ENCODE peak calls at places on chromosomes 6 and 20, in ten cellular contexts. I is right lobe of liver; D is brain microvascular endothelial cell; E is tibial artery; B is RWPE2; L is cardiac muscle cell; V is dorsolateral prefrontal cortex; T is heart left ventricle; A is naive thymus-derived CD4-positive, alpha-beta T cell; Z is PC-3. N is an unnamed sample. For H3K27me3, the result is how much of the 10 kb centered on the place peaks cover.

GRCh38 chr20:64101731-64102621 is 5.4 kb downstream of the NPBWR2 start:
- DNase-seq in I (peak), D (no peak), E (no peak), B (peak), L (no peak), V (peak), T (peak), A (peak), Z (peak), N (peak)

GRCh38 chr6:160398674-160399271 is 50.6 kb downstream of the SLC22A3 start:
- DNase-seq in I (no peak), D (peak), E (no peak), B (no peak), L (peak), V (no peak), T (no peak), A (no peak), Z (peak), N (no peak)

GRCh38 chr20:41275181-41275793 is 42.2 kb downstream of the ZHX3 start:
- DNase-seq in I (no peak), D (peak), E (no peak), B (no peak), L (no peak), V (no peak), T (no peak), A (no peak), Z (peak), N (no peak)

GRCh38 chr6:151665329-151665728 is 142.2 kb upstream of the ESR1 start:
- DNase-seq in I (no peak), D (no peak), E (no peak), B (no peak), L (no peak), V (no peak), T (no peak), A (no peak), Z (no peak), N (no peak)

GRCh38 chr6:46948699-46949098 is 27.0 kb upstream of the ADGRF5 start:
- DNase-seq in I (no peak), D (peak), E (no peak), B (no peak), L (peak), V (no peak), T (no peak), A (no peak), Z (no peak), N (no peak)

GRCh38 chr6:46509063-46509462 is 17.8 kb upstream of the RCAN2 start:
- DNase-seq in I (peak), D (no peak), E (no peak), B (no peak), L (no peak), V (no peak), T (no peak), A (no peak), Z (no peak), N (no peak)

GRCh38 chr20:13286600-13286999 is 65.5 kb downstream of the ISM1 start:
- DNase-seq in I (no peak), D (no peak), E (no peak), B (peak), L (no peak), V (no peak), T (no peak), A (no peak), Z (peak), N (no peak)

GRCh38 chr6:101722991-101723579 is 329.6 kb downstream of the GRIK2 start:
- DNase-seq in I (no peak), D (peak), E (no peak), B (no peak), L (peak), V (no peak), T (no peak), A (no peak), Z (peak), N (no peak)

GRCh38 chr20:20318318-20319161 is 49.4 kb upstream of the INSM1 start:
- DNase-seq in I (no peak), D (no peak), E (no peak), B (no peak), L (peak), V (no peak), T (no peak), A (no peak), Z (no peak), N (no peak)

GRCh38 chr6:31375699-31376098 is 18.7 kb upstream of the HLA-B start:
- DNase-seq in I (no peak), D (no peak), E (no peak), B (no peak), L (no peak), V (no peak), T (no peak), A (no peak), Z (no peak), N (no peak)
- H3K27me3 ChIP-seq in I (under half), D (under half), E (under half), B (under half), L (under half), V (under half), T (under half), A (under half), Z (under half), N (under half)

GRCh38 chr6:158711264-158711663 is 61.4 kb downstream of the SYTL3 start:
- DNase-seq in I (no peak), D (no peak), E (peak), B (no peak), L (peak), V (no peak), T (no peak), A (no peak), Z (no peak), N (no peak)
- H3K4me3 ChIP-seq in I (no peak), D (no peak), E (no peak), B (no peak), L (no peak), V (no peak), T (no peak), A (no peak), Z (no peak), N (no peak)

DNA sequence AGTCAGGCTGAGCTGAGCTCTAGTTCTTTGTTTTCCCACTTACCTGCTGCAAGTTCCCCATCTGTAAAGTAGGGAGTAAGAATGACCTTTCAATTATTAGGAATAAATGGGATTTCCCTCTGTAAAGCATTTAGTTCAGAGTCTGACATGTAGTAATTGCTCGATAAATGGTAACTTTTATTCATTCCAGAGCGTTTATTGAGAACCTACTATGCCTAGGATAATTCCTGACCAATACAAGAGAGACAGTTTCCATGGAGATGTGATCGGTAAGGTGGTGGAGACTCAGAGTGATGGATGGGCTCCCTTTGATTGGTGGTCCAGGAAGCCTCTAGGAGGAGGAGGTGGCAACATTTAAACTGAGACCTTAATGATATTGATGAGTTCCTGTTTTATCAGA is 5.6 kb downstream of the PLEKHG1 start:
- DNase-seq in I (no peak), D (no peak), E (no peak), B (no peak), L (no peak), V (no peak), T (no peak), A (no peak), Z (no peak), N (no peak)
- H3K27me3 ChIP-seq in I (under half), D (under half), E (under half), B (under half), L (under half), V (under half), T (under half), A (under half), Z (under half), N (under half)

GRCh38 chr20:33667245-33668086 is 723 bp downstream of the ACTL10 start:
- DNase-seq in I (peak), D (peak), E (peak), B (peak), L (peak), V (peak), T (peak), A (peak), Z (peak), N (no peak)

GRCh38 chr20:33669224-33669623 is 2.5 kb downstream of the ACTL10 start:
- DNase-seq in I (no peak), D (no peak), E (no peak), B (peak), L (no peak), V (no peak), T (no peak), A (no peak), Z (no peak), N (no peak)

GRCh38 chr20:33666293-33667244 is at the start of gene ACTL10:
- DNase-seq in I (peak), D (peak), E (peak), B (peak), L (peak), V (peak), T (peak), A (peak), Z (peak), N (peak)

GRCh38 chr20:33668791-33669155 is 2.0 kb downstream of the ACTL10 start:
- DNase-seq in I (no peak), D (no peak), E (no peak), B (peak), L (no peak), V (no peak), T (no peak), A (no peak), Z (no peak), N (no peak)

DNA sequence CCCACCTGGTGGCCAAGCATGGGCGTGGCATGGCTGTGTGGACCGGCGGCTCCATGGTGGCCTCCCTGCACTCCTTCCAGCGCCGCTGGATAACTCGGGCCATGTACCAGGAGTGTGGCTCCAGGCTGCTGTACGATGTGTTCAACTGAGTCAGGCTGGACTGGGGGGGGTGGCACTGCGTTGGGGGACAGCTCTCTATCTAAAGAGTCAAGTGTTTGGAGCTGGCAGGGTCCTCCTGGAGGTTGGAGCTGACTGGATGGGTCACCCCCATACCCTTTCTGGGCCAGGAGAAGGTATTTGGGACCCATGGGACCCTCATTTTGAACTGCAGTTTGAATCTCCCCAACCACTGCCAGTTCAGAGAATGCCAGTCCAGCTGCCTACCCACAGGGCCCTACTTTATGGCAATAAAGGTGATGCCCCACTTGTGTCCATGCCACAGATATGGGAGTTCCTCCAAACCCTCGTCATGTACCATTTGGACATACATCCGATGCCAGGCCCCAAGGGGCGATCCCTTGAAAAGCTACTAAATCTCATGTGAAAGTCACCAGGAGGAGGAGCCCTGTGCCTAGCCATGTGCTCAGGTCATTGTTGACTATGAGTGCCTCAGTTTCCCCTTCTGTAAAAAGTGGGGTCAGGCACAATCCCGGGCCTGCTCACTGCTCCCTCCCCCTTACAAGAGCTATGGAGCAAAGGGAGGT is 1.5 kb downstream of the ACTL10 start:
- DNase-seq in I (peak), D (no peak), E (peak), B (peak), L (no peak), V (no peak), T (no peak), A (no peak), Z (no peak), N (peak)
- H3K4me3 ChIP-seq in I (peak), D (peak), E (peak), B (peak), L (no peak), V (peak), T (peak), A (peak), Z (peak), N (no peak)

GRCh38 chr20:52978851-52979250 is 6.7 kb downstream of the TSHZ2 start:
- DNase-seq in I (no peak), D (no peak), E (no peak), B (no peak), L (peak), V (no peak), T (no peak), A (no peak), Z (no peak), N (no peak)

GRCh38 chr20:52985687-52986086 is 13.5 kb downstream of the TSHZ2 start:
- DNase-seq in I (no peak), D (no peak), E (no peak), B (no peak), L (no peak), V (no peak), T (no peak), A (no peak), Z (no peak), N (no peak)

GRCh38 chr20:52984451-52984810 is 12.3 kb downstream of the TSHZ2 start:
- DNase-seq in I (no peak), D (no peak), E (no peak), B (no peak), L (no peak), V (no peak), T (no peak), A (no peak), Z (no peak), N (no peak)

GRCh38 chr20:52983726-52984450 is 11.7 kb downstream of the TSHZ2 start:
- DNase-seq in I (no peak), D (no peak), E (no peak), B (no peak), L (no peak), V (no peak), T (no peak), A (no peak), Z (no peak), N (no peak)

DNA sequence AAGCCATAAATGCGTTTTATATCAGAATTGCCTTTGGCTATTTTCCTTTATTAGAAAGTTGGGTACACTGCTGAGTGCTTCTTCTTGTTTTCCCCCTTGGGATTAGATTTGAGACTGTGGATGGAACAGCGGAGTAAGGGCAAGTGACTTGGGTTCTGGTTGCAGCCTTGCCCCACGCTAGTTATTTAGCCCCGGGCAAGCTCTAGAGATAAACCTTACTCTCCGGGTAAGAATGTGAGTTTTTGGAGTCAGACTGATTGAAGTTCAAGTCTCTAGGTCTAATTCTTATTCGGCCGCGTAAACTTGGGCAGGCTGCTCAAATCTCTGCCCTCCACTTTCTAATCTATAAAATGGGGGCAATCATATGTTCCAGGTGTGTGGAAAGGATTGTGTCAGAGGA is 8.9 kb downstream of the TSHZ2 start:
- DNase-seq in I (no peak), D (no peak), E (no peak), B (no peak), L (no peak), V (no peak), T (no peak), A (no peak), Z (no peak), N (no peak)
- H3K27me3 ChIP-seq in I (under half), D (under half), E (under half), B (under half), L (under half), V (under half), T (under half), A (under half), Z (half or more), N (under half)

DNA sequence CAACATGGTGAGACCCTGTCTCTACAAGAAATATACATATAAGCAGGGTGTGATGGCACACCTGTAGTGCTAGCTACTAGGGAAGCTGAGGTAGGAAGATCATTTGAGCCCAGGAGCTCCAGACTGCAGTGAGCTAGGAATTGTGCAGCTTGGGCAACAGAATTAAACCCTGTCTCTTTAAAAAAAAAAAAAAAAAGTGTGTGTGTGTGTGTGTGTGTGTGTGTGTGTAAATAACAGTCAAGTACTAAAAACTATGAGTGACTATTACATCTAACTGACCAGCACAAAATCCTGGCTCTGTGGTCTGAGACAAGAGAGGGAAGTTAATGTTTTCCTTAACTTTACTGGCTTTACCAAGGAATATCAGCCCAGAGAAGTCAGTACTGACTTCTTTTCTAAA is 32.8 kb downstream of the REPS1 start:
- DNase-seq in I (no peak), D (no peak), E (no peak), B (no peak), L (no peak), V (no peak), T (no peak), A (no peak), Z (no peak), N (no peak)
- H3K4me3 ChIP-seq in I (no peak), D (no peak), E (no peak), B (no peak), L (no peak), V (no peak), T (no peak), A (no peak), Z (no peak), N (no peak)